ENCODE peak calls at places on chromosomes 7 and 10, in six cellular contexts. G is AG08396; L is posterior cingulate gyrus; O is G401; B is NCI-H748 treated with DMSO at 0.1 percent for 48 hours; V is stimulated activated CD4-positive, alpha-beta T cell treated with anti-CD3 and anti-CD28 coated beads, Interleukin-1b, Interleukin-23, amount 100 ng/mL, for 1 hour. T is an unnamed sample.

GRCh38 chr10:77970869-77971803 is 44.6 kb upstream of the DLG5 start:
- DNase-seq in L (no peak), V (no peak), B (no peak), G (peak), O (no peak), T (no peak)

GRCh38 chr10:85864173-85864549 is 502.4 kb downstream of the GRID1 start:
- DNase-seq in G (no peak), B (no peak), L (no peak), O (no peak), V (no peak), T (no peak)

GRCh38 chr7:99452541-99452940 is 13.4 kb downstream of the ATP5MF start:
- DNase-seq in O (no peak), L (no peak), G (no peak), B (no peak), V (no peak), T (no peak)

GRCh38 chr7:55224810-55225209 is 140.3 kb upstream of the LANCL2 start:
- DNase-seq in V (no peak), G (no peak), B (no peak), O (no peak), L (no peak), T (no peak)

GRCh38 chr10:25713894-25714240 is 220.2 kb upstream of the MYO3A start:
- DNase-seq in G (no peak), L (no peak), O (no peak), V (no peak), B (no peak), T (no peak)

GRCh38 chr10:89119651-89120050 is 87.5 kb downstream of the CH25H start:
- DNase-seq in L (no peak), B (no peak), V (no peak), G (no peak), O (no peak), T (no peak)

GRCh38 chr7:116588225-116588624 is 63.4 kb downstream of the CAV1 start:
- DNase-seq in B (no peak), G (peak), V (no peak), L (no peak), O (no peak), T (peak)

GRCh38 chr10:72353963-72354355 is 760 bp downstream of the DNAJB12 start:
- DNase-seq in G (peak), L (no peak), V (no peak), O (peak), B (no peak), T (no peak)

GRCh38 chr10:34094146-34094696 is 720.9 kb downstream of the PARD3 start:
- DNase-seq in V (no peak), L (no peak), G (no peak), B (no peak), O (no peak), T (no peak)

GRCh38 chr10:78082636-78083035 is 49.0 kb downstream of the RPS24 start:
- DNase-seq in L (no peak), G (no peak), V (no peak), O (no peak), B (no peak), T (no peak)

GRCh38 chr7:158651968-158652555 is 52.5 kb downstream of the NCAPG2 start:
- DNase-seq in V (no peak), B (no peak), L (no peak), G (no peak), O (no peak), T (no peak)

GRCh38 chr7:33065981-33066380 is 3.4 kb upstream of the NT5C3A start:
- DNase-seq in O (no peak), B (no peak), V (no peak), G (no peak), L (no peak), T (no peak)

GRCh38 chr7:130276796-130277762 is 10.4 kb downstream of the CPA2 start:
- DNase-seq in G (peak), B (no peak), O (no peak), V (peak), L (no peak), T (peak)

GRCh38 chr10:5603091-5603847 is 63.1 kb downstream of the ASB13 start:
- DNase-seq in G (no peak), B (no peak), O (no peak), L (no peak), V (no peak), T (no peak)

GRCh38 chr7:127730658-127731276 is 78.8 kb downstream of the SND1 start:
- DNase-seq in B (no peak), O (no peak), L (peak), V (no peak), G (no peak), T (no peak)

GRCh38 chr10:104680467-104681401 is 39.6 kb downstream of the SORCS3 start:
- DNase-seq in B (no peak), V (no peak), O (no peak), L (peak), G (no peak), T (peak)

GRCh38 chr10:76910184-76910962 is 727.2 kb downstream of the KCNMA1 start:
- DNase-seq in B (no peak), L (no peak), V (no peak), G (no peak), O (no peak), T (no peak)

GRCh38 chr10:119620771-119621384 is 24.1 kb upstream of the TIAL1 start:
- DNase-seq in B (no peak), L (no peak), V (no peak), G (no peak), O (no peak), T (no peak)

GRCh38 chr10:78339251-78339650 is 305.6 kb downstream of the RPS24 start:
- DNase-seq in O (no peak), B (no peak), G (peak), L (no peak), V (no peak), T (peak)

GRCh38 chr10:102368072-102368471 is 27.4 kb upstream of the NFKB2 start:
- DNase-seq in O (no peak), L (no peak), G (no peak), V (no peak), B (no peak), T (no peak)

GRCh38 chr7:13139436-13139835 is 452.0 kb downstream of the ARL4A start:
- DNase-seq in G (no peak), L (no peak), B (no peak), V (no peak), O (no peak), T (no peak)

GRCh38 chr10:132396495-132397035 is 435 bp upstream of the PWWP2B start:
- DNase-seq in O (no peak), V (no peak), G (peak), L (no peak), B (no peak), T (no peak)

T was measured in Ammon's horn.